ENCODE peak calls at places on chromosomes 13 and 19, in nine cellular contexts. T is naive thymus-derived CD4-positive, alpha-beta T cell; E is body of pancreas; H is endothelial cell of umbilical vein; X is fibroblast of lung; K is IMR-90; I is spleen; P is ascending aorta; C is left ventricle myocardium inferior. B is an unnamed sample. For H3K4me1, the result is how much of the 10 kb centered on the place peaks cover.

GRCh38 chr19:33689138-33689746 is 67.5 kb downstream of the CHST8 start:
- DNase-seq in T (no peak), E (no peak), H (no peak), X (no peak), K (no peak), I (peak), P (no peak), C (no peak), B (no peak)

GRCh38 chr13:36293497-36293896 is 4.1 kb downstream of the CCDC169 start:
- DNase-seq in T (no peak), E (no peak), H (no peak), X (no peak), K (no peak), I (no peak), P (no peak), C (no peak), B (no peak)

GRCh38 chr19:54388001-54388802 is 23.5 kb upstream of the LAIR1 start:
- DNase-seq in T (peak), E (peak), H (peak), X (no peak), K (no peak), I (peak), P (no peak), C (peak), B (peak)

GRCh38 chr19:10927691-10928562 is 512 bp downstream of the YIPF2 start:
- DNase-seq in T (no peak), E (no peak), H (no peak), X (peak), K (no peak), I (no peak), P (no peak), C (no peak), B (no peak)

GRCh38 chr13:22090114-22090513 is 419.2 kb downstream of the FGF9 start:
- DNase-seq in T (no peak), E (no peak), H (no peak), X (no peak), K (no peak), I (no peak), P (no peak), C (no peak), B (no peak)

GRCh38 chr13:99812611-99813010 is 159.0 kb downstream of the ZIC5 start:
- DNase-seq in T (no peak), E (peak), H (no peak), X (peak), K (peak), I (no peak), P (no peak), C (no peak), B (no peak)

GRCh38 chr19:51083783-51084182 is 1.1 kb upstream of the KLK14 start:
- DNase-seq in T (no peak), E (no peak), H (no peak), X (no peak), K (no peak), I (no peak), P (no peak), C (no peak), B (no peak)

GRCh38 chr19:45370410-45371204 is at the start of gene ERCC2:
- DNase-seq in T (peak), E (peak), H (peak), X (peak), K (peak), I (peak), P (peak), C (peak), B (peak)

GRCh38 chr19:7799640-7800355 is 30.2 kb upstream of the EVI5L start:
- DNase-seq in T (peak), E (peak), H (peak), X (peak), K (peak), I (peak), P (no peak), C (peak), B (peak)

GRCh38 chr19:54105796-54106195 is 3.1 kb downstream of the NDUFA3 start:
- DNase-seq in T (no peak), E (no peak), H (no peak), X (no peak), K (no peak), I (peak), P (no peak), C (no peak), B (no peak)

GRCh38 chr13:105346141-105346766 is 1189.2 kb downstream of the EFNB2 start:
- DNase-seq in T (no peak), E (no peak), H (peak), X (peak), K (peak), I (no peak), P (no peak), C (no peak), B (no peak)

GRCh38 chr19:40283414-40284250 is 1.5 kb downstream of the AKT2 start:
- DNase-seq in T (no peak), E (peak), H (peak), X (no peak), K (peak), I (peak), P (no peak), C (no peak), B (peak)

GRCh38 chr13:51643882-51644281 is 59.6 kb downstream of the WDFY2 start:
- DNase-seq in T (no peak), E (no peak), H (peak), X (peak), K (peak), I (no peak), P (no peak), C (no peak), B (peak)

GRCh38 chr19:44580366-44580895 is 32.9 kb upstream of the IGSF23 start:
- DNase-seq in T (no peak), E (no peak), H (no peak), X (no peak), K (no peak), I (no peak), P (no peak), C (no peak), B (no peak)

GRCh38 chr19:1322198-1322981 is 36.7 kb downstream of the EFNA2 start:
- DNase-seq in T (no peak), E (no peak), H (no peak), X (no peak), K (no peak), I (no peak), P (no peak), C (no peak), B (no peak)

GRCh38 chr19:35813043-35813890 is 622 bp upstream of the PRODH2 start:
- DNase-seq in T (no peak), E (no peak), H (no peak), X (no peak), K (no peak), I (no peak), P (no peak), C (no peak), B (no peak)

GRCh38 chr19:40750035-40750284 is 317 bp downstream of the ACTMAP start:
- DNase-seq in T (no peak), E (no peak), H (no peak), X (no peak), K (no peak), I (no peak), P (no peak), C (no peak), B (no peak)

DNA sequence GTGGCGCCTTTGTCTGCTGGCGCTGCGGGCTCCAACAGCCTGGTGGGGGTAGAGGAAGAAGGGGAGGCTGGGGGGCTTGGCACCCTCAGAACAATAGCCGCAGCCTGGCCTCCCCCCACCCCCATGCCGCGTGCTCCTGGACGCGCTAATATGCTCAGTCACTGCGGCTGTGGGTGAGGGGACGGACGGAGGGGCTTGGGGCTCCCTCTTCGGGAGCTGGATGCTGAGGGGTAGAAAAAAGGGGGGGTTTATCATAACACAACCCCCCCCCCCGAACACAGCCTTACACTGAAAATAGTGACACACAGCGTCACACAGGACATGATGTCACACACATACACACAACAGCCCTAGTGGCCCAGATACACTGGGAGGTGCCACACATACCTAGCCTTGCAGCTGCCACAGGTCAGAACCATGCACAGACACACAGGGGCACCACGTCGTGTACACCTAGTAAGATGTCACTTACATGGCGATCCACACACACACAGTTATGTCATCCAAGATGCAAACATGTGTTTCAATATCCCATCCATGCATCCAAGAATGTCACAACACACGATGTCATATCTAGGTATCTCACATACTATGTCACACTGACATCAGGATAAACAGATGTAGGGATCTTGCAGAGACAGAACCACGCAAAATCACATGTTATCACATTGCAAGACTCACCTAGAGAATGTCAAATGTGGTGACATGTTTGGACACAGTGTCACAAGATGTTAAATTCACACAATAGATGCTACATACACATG is 760 bp downstream of the MAST1 start:
- DNase-seq in T (no peak), E (no peak), H (no peak), X (no peak), K (no peak), I (no peak), P (no peak), C (no peak), B (no peak)
- H3K4me3 ChIP-seq in T (no peak), E (no peak), H (no peak), X (no peak), K (no peak), I (peak), P (no peak), C (peak), B (no peak)

GRCh38 chr19:30069535-30070197 is 127.6 kb downstream of the URI1 start:
- DNase-seq in T (no peak), E (no peak), H (no peak), X (no peak), K (no peak), I (peak), P (no peak), C (no peak), B (peak)

GRCh38 chr19:30071871-30072270 is 129.8 kb downstream of the URI1 start:
- DNase-seq in T (no peak), E (no peak), H (no peak), X (no peak), K (no peak), I (peak), P (no peak), C (no peak), B (no peak)

GRCh38 chr19:30068528-30069395 is 126.7 kb downstream of the URI1 start:
- DNase-seq in T (no peak), E (no peak), H (no peak), X (no peak), K (no peak), I (peak), P (no peak), C (no peak), B (no peak)

GRCh38 chr19:30070970-30071632 is 129.1 kb downstream of the URI1 start:
- DNase-seq in T (no peak), E (no peak), H (no peak), X (no peak), K (no peak), I (peak), P (no peak), C (peak), B (no peak)

GRCh38 chr19:30070198-30070969 is 128.3 kb downstream of the URI1 start:
- DNase-seq in T (no peak), E (no peak), H (no peak), X (no peak), K (no peak), I (peak), P (no peak), C (no peak), B (peak)
- H3K27ac ChIP-seq in T (no peak), E (no peak), H (no peak), X (no peak), K (no peak), I (no peak), P (no peak), C (no peak), B (peak)

GRCh38 chr13:40503026-40503425 is 163.4 kb downstream of the FOXO1 start:
- DNase-seq in T (no peak), E (no peak), H (no peak), X (peak), K (no peak), I (no peak), P (no peak), C (no peak), B (no peak)
- H3K4me1 ChIP-seq in T (under half), E (under half), H (under half), X (under half), K (under half), I (under half), P (under half), C (under half), B (under half)

GRCh38 chr13:57632276-57633140 is 964 bp downstream of the PCDH17 start:
- DNase-seq in T (no peak), E (peak), H (peak), X (peak), K (no peak), I (peak), P (no peak), C (no peak), B (no peak)
- H3K4me3 ChIP-seq in T (peak), E (peak), H (peak), X (peak), K (no peak), I (peak), P (peak), C (peak), B (no peak)

DNA sequence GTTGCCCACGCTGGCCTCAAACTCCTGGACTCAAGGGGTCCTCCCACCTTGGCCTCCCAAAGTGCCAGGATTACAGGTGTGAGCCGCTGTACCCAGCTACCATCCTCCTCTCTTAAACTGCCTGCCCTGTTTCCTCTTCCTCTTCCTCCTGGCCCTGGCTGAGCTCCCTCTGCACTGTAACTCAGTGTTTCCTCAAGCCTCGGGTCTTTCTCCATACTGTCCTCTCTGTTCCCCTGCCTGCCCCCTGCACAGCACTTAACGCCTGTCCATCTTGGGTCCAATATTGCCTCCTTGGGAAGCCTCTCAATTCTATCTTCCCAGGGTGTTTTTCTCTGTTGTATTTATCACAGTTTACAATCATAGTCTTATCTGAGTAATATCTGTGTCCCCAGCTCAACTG is 6.1 kb downstream of the LIPE start:
- DNase-seq in T (no peak), E (no peak), H (no peak), X (no peak), K (no peak), I (no peak), P (no peak), C (no peak), B (no peak)
- H3K27ac ChIP-seq in T (peak), E (peak), H (peak), X (no peak), K (no peak), I (peak), P (no peak), C (peak), B (no peak)

GRCh38 chr13:102041544-102041943 is 360.3 kb downstream of the FGF14 start:
- DNase-seq in T (no peak), E (no peak), H (no peak), X (no peak), K (no peak), I (no peak), P (no peak), C (no peak), B (no peak)
- H3K4me1 ChIP-seq in T (under half), E (under half), H (under half), X (under half), K (under half), I (under half), P (under half), C (under half), B (under half)

GRCh38 chr19:18421371-18421959 is 2.3 kb downstream of the SSBP4 start:
- DNase-seq in T (no peak), E (peak), H (no peak), X (no peak), K (no peak), I (no peak), P (no peak), C (no peak), B (peak)
- H3K4me3 ChIP-seq in T (no peak), E (no peak), H (no peak), X (no peak), K (no peak), I (no peak), P (no peak), C (peak), B (no peak)

GRCh38 chr13:42891591-42891990 is 100.5 kb downstream of the EPSTI1 start:
- DNase-seq in T (no peak), E (no peak), H (peak), X (no peak), K (no peak), I (no peak), P (no peak), C (no peak), B (no peak)
- H3K27ac ChIP-seq in T (no peak), E (no peak), H (no peak), X (no peak), K (no peak), I (no peak), P (no peak), C (peak), B (no peak)